ENCODE peak calls at places on chromosomes 6 and 20, in ten cellular contexts. One of them, this sample, is unnamed.

GRCh38 chr6:12014027-12014872 is 2.1 kb downstream of the HIVEP1 start:
- DNase-seq in stimulated activated CD4-positive, alpha-beta T cell treated with anti-CD3 and anti-CD28 coated beads, Interleukin-4, amount 100 ng/mL, for 24 hours: no peak
- DNase-seq in endothelial cell: no peak
- DNase-seq in heart right ventricle: no peak
- DNase-seq in hypothalamus: no peak
- DNase-seq in C1 segment of cervical spinal cord: no peak
- DNase-seq in stimulated activated CD8-positive, alpha-beta memory T cell treated with anti-CD3 and anti-CD28 coated beads, Interleukin-7, amount 100 ng/mL, for 1 hour: no peak
- DNase-seq in mesothelial cell of epicardium: no peak
- DNase-seq in HT1080: peak
- DNase-seq in activated naive CD4-positive, alpha-beta T cell treated with Interleukin-2 at 50 U/mL for 16 hours: no peak
- DNase-seq in this sample: no peak

GRCh38 chr20:17083738-17084137 is 143.1 kb upstream of the PCSK2 start:
- DNase-seq in C1 segment of cervical spinal cord: no peak
- DNase-seq in HT1080: peak
- DNase-seq in heart right ventricle: no peak
- DNase-seq in stimulated activated CD8-positive, alpha-beta memory T cell treated with anti-CD3 and anti-CD28 coated beads, Interleukin-7, amount 100 ng/mL, for 1 hour: no peak
- DNase-seq in hypothalamus: no peak
- DNase-seq in stimulated activated CD4-positive, alpha-beta T cell treated with anti-CD3 and anti-CD28 coated beads, Interleukin-4, amount 100 ng/mL, for 24 hours: no peak
- DNase-seq in activated naive CD4-positive, alpha-beta T cell treated with Interleukin-2 at 50 U/mL for 16 hours: no peak
- DNase-seq in endothelial cell: peak
- DNase-seq in mesothelial cell of epicardium: peak
- DNase-seq in this sample: peak

GRCh38 chr6:89951574-89952360 is 57.5 kb downstream of the GJA10 start:
- DNase-seq in hypothalamus: peak
- DNase-seq in heart right ventricle: no peak
- DNase-seq in mesothelial cell of epicardium: no peak
- DNase-seq in endothelial cell: no peak
- DNase-seq in stimulated activated CD8-positive, alpha-beta memory T cell treated with anti-CD3 and anti-CD28 coated beads, Interleukin-7, amount 100 ng/mL, for 1 hour: no peak
- DNase-seq in HT1080: peak
- DNase-seq in activated naive CD4-positive, alpha-beta T cell treated with Interleukin-2 at 50 U/mL for 16 hours: no peak
- DNase-seq in stimulated activated CD4-positive, alpha-beta T cell treated with anti-CD3 and anti-CD28 coated beads, Interleukin-4, amount 100 ng/mL, for 24 hours: no peak
- DNase-seq in C1 segment of cervical spinal cord: peak
- DNase-seq in this sample: no peak

GRCh38 chr6:106519460-106520394 is 109.6 kb downstream of the RTN4IP1 start:
- DNase-seq in activated naive CD4-positive, alpha-beta T cell treated with Interleukin-2 at 50 U/mL for 16 hours: peak
- DNase-seq in endothelial cell: no peak
- DNase-seq in HT1080: peak
- DNase-seq in hypothalamus: no peak
- DNase-seq in C1 segment of cervical spinal cord: no peak
- DNase-seq in stimulated activated CD4-positive, alpha-beta T cell treated with anti-CD3 and anti-CD28 coated beads, Interleukin-4, amount 100 ng/mL, for 24 hours: peak
- DNase-seq in mesothelial cell of epicardium: no peak
- DNase-seq in stimulated activated CD8-positive, alpha-beta memory T cell treated with anti-CD3 and anti-CD28 coated beads, Interleukin-7, amount 100 ng/mL, for 1 hour: peak
- DNase-seq in heart right ventricle: no peak
- DNase-seq in this sample: no peak

GRCh38 chr6:118356054-118356453 is 192.0 kb upstream of the PLN start:
- DNase-seq in heart right ventricle: no peak
- DNase-seq in C1 segment of cervical spinal cord: no peak
- DNase-seq in stimulated activated CD4-positive, alpha-beta T cell treated with anti-CD3 and anti-CD28 coated beads, Interleukin-4, amount 100 ng/mL, for 24 hours: no peak
- DNase-seq in activated naive CD4-positive, alpha-beta T cell treated with Interleukin-2 at 50 U/mL for 16 hours: no peak
- DNase-seq in stimulated activated CD8-positive, alpha-beta memory T cell treated with anti-CD3 and anti-CD28 coated beads, Interleukin-7, amount 100 ng/mL, for 1 hour: no peak
- DNase-seq in endothelial cell: no peak
- DNase-seq in HT1080: no peak
- DNase-seq in hypothalamus: no peak
- DNase-seq in mesothelial cell of epicardium: no peak
- DNase-seq in this sample: no peak

GRCh38 chr6:138477913-138478539 is 21.3 kb downstream of the NHSL1 start:
- DNase-seq in hypothalamus: no peak
- DNase-seq in C1 segment of cervical spinal cord: no peak
- DNase-seq in stimulated activated CD4-positive, alpha-beta T cell treated with anti-CD3 and anti-CD28 coated beads, Interleukin-4, amount 100 ng/mL, for 24 hours: no peak
- DNase-seq in stimulated activated CD8-positive, alpha-beta memory T cell treated with anti-CD3 and anti-CD28 coated beads, Interleukin-7, amount 100 ng/mL, for 1 hour: no peak
- DNase-seq in endothelial cell: no peak
- DNase-seq in activated naive CD4-positive, alpha-beta T cell treated with Interleukin-2 at 50 U/mL for 16 hours: no peak
- DNase-seq in HT1080: no peak
- DNase-seq in heart right ventricle: no peak
- DNase-seq in mesothelial cell of epicardium: no peak
- DNase-seq in this sample: no peak

GRCh38 chr20:18750735-18751134 is 62.8 kb upstream of the SCP2D1 start:
- DNase-seq in C1 segment of cervical spinal cord: no peak
- DNase-seq in stimulated activated CD4-positive, alpha-beta T cell treated with anti-CD3 and anti-CD28 coated beads, Interleukin-4, amount 100 ng/mL, for 24 hours: no peak
- DNase-seq in HT1080: no peak
- DNase-seq in hypothalamus: no peak
- DNase-seq in heart right ventricle: no peak
- DNase-seq in stimulated activated CD8-positive, alpha-beta memory T cell treated with anti-CD3 and anti-CD28 coated beads, Interleukin-7, amount 100 ng/mL, for 1 hour: no peak
- DNase-seq in activated naive CD4-positive, alpha-beta T cell treated with Interleukin-2 at 50 U/mL for 16 hours: no peak
- DNase-seq in endothelial cell: no peak
- DNase-seq in mesothelial cell of epicardium: no peak
- DNase-seq in this sample: no peak

GRCh38 chr20:15860850-15861249 is 712.4 kb downstream of the KIF16B start:
- DNase-seq in endothelial cell: no peak
- DNase-seq in stimulated activated CD8-positive, alpha-beta memory T cell treated with anti-CD3 and anti-CD28 coated beads, Interleukin-7, amount 100 ng/mL, for 1 hour: no peak
- DNase-seq in C1 segment of cervical spinal cord: no peak
- DNase-seq in HT1080: no peak
- DNase-seq in activated naive CD4-positive, alpha-beta T cell treated with Interleukin-2 at 50 U/mL for 16 hours: no peak
- DNase-seq in heart right ventricle: no peak
- DNase-seq in stimulated activated CD4-positive, alpha-beta T cell treated with anti-CD3 and anti-CD28 coated beads, Interleukin-4, amount 100 ng/mL, for 24 hours: no peak
- DNase-seq in mesothelial cell of epicardium: no peak
- DNase-seq in hypothalamus: no peak
- DNase-seq in this sample: no peak

GRCh38 chr6:141685416-141685815 is 447.3 kb upstream of the GJE1 start:
- DNase-seq in activated naive CD4-positive, alpha-beta T cell treated with Interleukin-2 at 50 U/mL for 16 hours: no peak
- DNase-seq in hypothalamus: no peak
- DNase-seq in stimulated activated CD4-positive, alpha-beta T cell treated with anti-CD3 and anti-CD28 coated beads, Interleukin-4, amount 100 ng/mL, for 24 hours: no peak
- DNase-seq in C1 segment of cervical spinal cord: no peak
- DNase-seq in mesothelial cell of epicardium: no peak
- DNase-seq in endothelial cell: no peak
- DNase-seq in stimulated activated CD8-positive, alpha-beta memory T cell treated with anti-CD3 and anti-CD28 coated beads, Interleukin-7, amount 100 ng/mL, for 1 hour: no peak
- DNase-seq in HT1080: no peak
- DNase-seq in heart right ventricle: no peak
- DNase-seq in this sample: no peak

GRCh38 chr20:13037727-13038126 is 29.0 kb downstream of the SPTLC3 start:
- DNase-seq in HT1080: peak
- DNase-seq in stimulated activated CD8-positive, alpha-beta memory T cell treated with anti-CD3 and anti-CD28 coated beads, Interleukin-7, amount 100 ng/mL, for 1 hour: no peak
- DNase-seq in hypothalamus: no peak
- DNase-seq in C1 segment of cervical spinal cord: no peak
- DNase-seq in activated naive CD4-positive, alpha-beta T cell treated with Interleukin-2 at 50 U/mL for 16 hours: no peak
- DNase-seq in mesothelial cell of epicardium: no peak
- DNase-seq in heart right ventricle: no peak
- DNase-seq in stimulated activated CD4-positive, alpha-beta T cell treated with anti-CD3 and anti-CD28 coated beads, Interleukin-4, amount 100 ng/mL, for 24 hours: no peak
- DNase-seq in endothelial cell: no peak
- DNase-seq in this sample: no peak

GRCh38 chr6:35327349-35328027 is 14.9 kb upstream of the PPARD start:
- DNase-seq in hypothalamus: no peak
- DNase-seq in heart right ventricle: peak
- DNase-seq in activated naive CD4-positive, alpha-beta T cell treated with Interleukin-2 at 50 U/mL for 16 hours: peak
- DNase-seq in stimulated activated CD4-positive, alpha-beta T cell treated with anti-CD3 and anti-CD28 coated beads, Interleukin-4, amount 100 ng/mL, for 24 hours: peak
- DNase-seq in C1 segment of cervical spinal cord: peak
- DNase-seq in mesothelial cell of epicardium: peak
- DNase-seq in endothelial cell: peak
- DNase-seq in HT1080: peak
- DNase-seq in stimulated activated CD8-positive, alpha-beta memory T cell treated with anti-CD3 and anti-CD28 coated beads, Interleukin-7, amount 100 ng/mL, for 1 hour: peak
- DNase-seq in this sample: peak

GRCh38 chr6:75283907-75284284 is 696 bp downstream of the TMEM30A start:
- DNase-seq in heart right ventricle: no peak
- DNase-seq in activated naive CD4-positive, alpha-beta T cell treated with Interleukin-2 at 50 U/mL for 16 hours: peak
- DNase-seq in endothelial cell: no peak
- DNase-seq in stimulated activated CD4-positive, alpha-beta T cell treated with anti-CD3 and anti-CD28 coated beads, Interleukin-4, amount 100 ng/mL, for 24 hours: peak
- DNase-seq in HT1080: no peak
- DNase-seq in mesothelial cell of epicardium: no peak
- DNase-seq in stimulated activated CD8-positive, alpha-beta memory T cell treated with anti-CD3 and anti-CD28 coated beads, Interleukin-7, amount 100 ng/mL, for 1 hour: no peak
- DNase-seq in C1 segment of cervical spinal cord: no peak
- DNase-seq in hypothalamus: no peak
- DNase-seq in this sample: no peak

GRCh38 chr6:140538926-140539325 is 1164.5 kb upstream of the CITED2 start:
- DNase-seq in hypothalamus: no peak
- DNase-seq in activated naive CD4-positive, alpha-beta T cell treated with Interleukin-2 at 50 U/mL for 16 hours: no peak
- DNase-seq in HT1080: no peak
- DNase-seq in stimulated activated CD8-positive, alpha-beta memory T cell treated with anti-CD3 and anti-CD28 coated beads, Interleukin-7, amount 100 ng/mL, for 1 hour: no peak
- DNase-seq in C1 segment of cervical spinal cord: no peak
- DNase-seq in stimulated activated CD4-positive, alpha-beta T cell treated with anti-CD3 and anti-CD28 coated beads, Interleukin-4, amount 100 ng/mL, for 24 hours: no peak
- DNase-seq in mesothelial cell of epicardium: no peak
- DNase-seq in heart right ventricle: no peak
- DNase-seq in endothelial cell: no peak
- DNase-seq in this sample: no peak

GRCh38 chr20:34312544-34313217 is 9.5 kb upstream of the AHCY start:
- DNase-seq in HT1080: peak
- DNase-seq in heart right ventricle: peak
- DNase-seq in activated naive CD4-positive, alpha-beta T cell treated with Interleukin-2 at 50 U/mL for 16 hours: peak
- DNase-seq in endothelial cell: peak
- DNase-seq in stimulated activated CD8-positive, alpha-beta memory T cell treated with anti-CD3 and anti-CD28 coated beads, Interleukin-7, amount 100 ng/mL, for 1 hour: peak
- DNase-seq in mesothelial cell of epicardium: peak
- DNase-seq in stimulated activated CD4-positive, alpha-beta T cell treated with anti-CD3 and anti-CD28 coated beads, Interleukin-4, amount 100 ng/mL, for 24 hours: peak
- DNase-seq in C1 segment of cervical spinal cord: peak
- DNase-seq in hypothalamus: peak
- DNase-seq in this sample: peak

GRCh38 chr20:56628015-56628872 is 862 bp upstream of the TFAP2C start:
- DNase-seq in HT1080: no peak
- DNase-seq in mesothelial cell of epicardium: peak
- DNase-seq in stimulated activated CD8-positive, alpha-beta memory T cell treated with anti-CD3 and anti-CD28 coated beads, Interleukin-7, amount 100 ng/mL, for 1 hour: no peak
- DNase-seq in heart right ventricle: no peak
- DNase-seq in activated naive CD4-positive, alpha-beta T cell treated with Interleukin-2 at 50 U/mL for 16 hours: no peak
- DNase-seq in C1 segment of cervical spinal cord: no peak
- DNase-seq in stimulated activated CD4-positive, alpha-beta T cell treated with anti-CD3 and anti-CD28 coated beads, Interleukin-4, amount 100 ng/mL, for 24 hours: no peak
- DNase-seq in endothelial cell: peak
- DNase-seq in hypothalamus: no peak
- DNase-seq in this sample: peak

GRCh38 chr20:33296206-33296605 is 13.2 kb downstream of the BPIFB1 start:
- DNase-seq in stimulated activated CD4-positive, alpha-beta T cell treated with anti-CD3 and anti-CD28 coated beads, Interleukin-4, amount 100 ng/mL, for 24 hours: no peak
- DNase-seq in stimulated activated CD8-positive, alpha-beta memory T cell treated with anti-CD3 and anti-CD28 coated beads, Interleukin-7, amount 100 ng/mL, for 1 hour: no peak
- DNase-seq in mesothelial cell of epicardium: no peak
- DNase-seq in endothelial cell: no peak
- DNase-seq in hypothalamus: no peak
- DNase-seq in heart right ventricle: no peak
- DNase-seq in C1 segment of cervical spinal cord: no peak
- DNase-seq in HT1080: no peak
- DNase-seq in activated naive CD4-positive, alpha-beta T cell treated with Interleukin-2 at 50 U/mL for 16 hours: no peak
- DNase-seq in this sample: no peak

GRCh38 chr20:37902504-37903313 is at the start of gene VSTM2L:
- DNase-seq in endothelial cell: peak
- DNase-seq in C1 segment of cervical spinal cord: no peak
- DNase-seq in hypothalamus: peak
- DNase-seq in stimulated activated CD4-positive, alpha-beta T cell treated with anti-CD3 and anti-CD28 coated beads, Interleukin-4, amount 100 ng/mL, for 24 hours: no peak
- DNase-seq in HT1080: no peak
- DNase-seq in mesothelial cell of epicardium: no peak
- DNase-seq in heart right ventricle: no peak
- DNase-seq in stimulated activated CD8-positive, alpha-beta memory T cell treated with anti-CD3 and anti-CD28 coated beads, Interleukin-7, amount 100 ng/mL, for 1 hour: no peak
- DNase-seq in activated naive CD4-positive, alpha-beta T cell treated with Interleukin-2 at 50 U/mL for 16 hours: no peak
- DNase-seq in this sample: peak

GRCh38 chr6:106924699-106925523 is 49.6 kb downstream of the CD24 start:
- DNase-seq in C1 segment of cervical spinal cord: no peak
- DNase-seq in HT1080: no peak
- DNase-seq in activated naive CD4-positive, alpha-beta T cell treated with Interleukin-2 at 50 U/mL for 16 hours: no peak
- DNase-seq in hypothalamus: no peak
- DNase-seq in endothelial cell: no peak
- DNase-seq in heart right ventricle: no peak
- DNase-seq in mesothelial cell of epicardium: no peak
- DNase-seq in stimulated activated CD4-positive, alpha-beta T cell treated with anti-CD3 and anti-CD28 coated beads, Interleukin-4, amount 100 ng/mL, for 24 hours: no peak
- DNase-seq in stimulated activated CD8-positive, alpha-beta memory T cell treated with anti-CD3 and anti-CD28 coated beads, Interleukin-7, amount 100 ng/mL, for 1 hour: no peak
- DNase-seq in this sample: no peak

GRCh38 chr6:20789162-20789561 is 254.9 kb downstream of the CDKAL1 start:
- DNase-seq in stimulated activated CD8-positive, alpha-beta memory T cell treated with anti-CD3 and anti-CD28 coated beads, Interleukin-7, amount 100 ng/mL, for 1 hour: no peak
- DNase-seq in endothelial cell: no peak
- DNase-seq in activated naive CD4-positive, alpha-beta T cell treated with Interleukin-2 at 50 U/mL for 16 hours: no peak
- DNase-seq in hypothalamus: no peak
- DNase-seq in C1 segment of cervical spinal cord: no peak
- DNase-seq in heart right ventricle: no peak
- DNase-seq in mesothelial cell of epicardium: no peak
- DNase-seq in stimulated activated CD4-positive, alpha-beta T cell treated with anti-CD3 and anti-CD28 coated beads, Interleukin-4, amount 100 ng/mL, for 24 hours: no peak
- DNase-seq in HT1080: no peak
- DNase-seq in this sample: no peak

GRCh38 chr6:25012657-25013056 is 76.9 kb upstream of the RIPOR2 start:
- DNase-seq in C1 segment of cervical spinal cord: no peak
- DNase-seq in activated naive CD4-positive, alpha-beta T cell treated with Interleukin-2 at 50 U/mL for 16 hours: no peak
- DNase-seq in heart right ventricle: no peak
- DNase-seq in stimulated activated CD4-positive, alpha-beta T cell treated with anti-CD3 and anti-CD28 coated beads, Interleukin-4, amount 100 ng/mL, for 24 hours: no peak
- DNase-seq in stimulated activated CD8-positive, alpha-beta memory T cell treated with anti-CD3 and anti-CD28 coated beads, Interleukin-7, amount 100 ng/mL, for 1 hour: no peak
- DNase-seq in HT1080: peak
- DNase-seq in hypothalamus: no peak
- DNase-seq in endothelial cell: no peak
- DNase-seq in mesothelial cell of epicardium: no peak
- DNase-seq in this sample: no peak

GRCh38 chr6:16803294-16804006 is 42.2 kb upstream of the ATXN1 start:
- DNase-seq in stimulated activated CD4-positive, alpha-beta T cell treated with anti-CD3 and anti-CD28 coated beads, Interleukin-4, amount 100 ng/mL, for 24 hours: no peak
- DNase-seq in hypothalamus: peak
- DNase-seq in C1 segment of cervical spinal cord: peak
- DNase-seq in stimulated activated CD8-positive, alpha-beta memory T cell treated with anti-CD3 and anti-CD28 coated beads, Interleukin-7, amount 100 ng/mL, for 1 hour: no peak
- DNase-seq in endothelial cell: peak
- DNase-seq in heart right ventricle: peak
- DNase-seq in HT1080: no peak
- DNase-seq in activated naive CD4-positive, alpha-beta T cell treated with Interleukin-2 at 50 U/mL for 16 hours: no peak
- DNase-seq in mesothelial cell of epicardium: peak
- DNase-seq in this sample: peak

GRCh38 chr20:64077094-64077493 is 2.2 kb downstream of the RGS19 start:
- DNase-seq in stimulated activated CD4-positive, alpha-beta T cell treated with anti-CD3 and anti-CD28 coated beads, Interleukin-4, amount 100 ng/mL, for 24 hours: peak
- DNase-seq in hypothalamus: no peak
- DNase-seq in activated naive CD4-positive, alpha-beta T cell treated with Interleukin-2 at 50 U/mL for 16 hours: peak
- DNase-seq in C1 segment of cervical spinal cord: peak
- DNase-seq in endothelial cell: no peak
- DNase-seq in HT1080: no peak
- DNase-seq in heart right ventricle: no peak
- DNase-seq in mesothelial cell of epicardium: no peak
- DNase-seq in stimulated activated CD8-positive, alpha-beta memory T cell treated with anti-CD3 and anti-CD28 coated beads, Interleukin-7, amount 100 ng/mL, for 1 hour: no peak
- DNase-seq in this sample: no peak

GRCh38 chr6:88899569-88900316 is 63.7 kb downstream of the RNGTT start:
- DNase-seq in stimulated activated CD8-positive, alpha-beta memory T cell treated with anti-CD3 and anti-CD28 coated beads, Interleukin-7, amount 100 ng/mL, for 1 hour: no peak
- DNase-seq in mesothelial cell of epicardium: no peak
- DNase-seq in hypothalamus: no peak
- DNase-seq in heart right ventricle: no peak
- DNase-seq in activated naive CD4-positive, alpha-beta T cell treated with Interleukin-2 at 50 U/mL for 16 hours: no peak
- DNase-seq in HT1080: no peak
- DNase-seq in endothelial cell: no peak
- DNase-seq in C1 segment of cervical spinal cord: no peak
- DNase-seq in stimulated activated CD4-positive, alpha-beta T cell treated with anti-CD3 and anti-CD28 coated beads, Interleukin-4, amount 100 ng/mL, for 24 hours: no peak
- DNase-seq in this sample: no peak

GRCh38 chr6:144797881-144798589 is 512.9 kb downstream of the UTRN start:
- DNase-seq in HT1080: peak
- DNase-seq in stimulated activated CD8-positive, alpha-beta memory T cell treated with anti-CD3 and anti-CD28 coated beads, Interleukin-7, amount 100 ng/mL, for 1 hour: no peak
- DNase-seq in mesothelial cell of epicardium: no peak
- DNase-seq in stimulated activated CD4-positive, alpha-beta T cell treated with anti-CD3 and anti-CD28 coated beads, Interleukin-4, amount 100 ng/mL, for 24 hours: no peak
- DNase-seq in endothelial cell: no peak
- DNase-seq in activated naive CD4-positive, alpha-beta T cell treated with Interleukin-2 at 50 U/mL for 16 hours: no peak
- DNase-seq in C1 segment of cervical spinal cord: no peak
- DNase-seq in hypothalamus: no peak
- DNase-seq in heart right ventricle: no peak
- DNase-seq in this sample: no peak

GRCh38 chr6:31727034-31727716 is 1.9 kb downstream of the DDAH2 start:
- DNase-seq in mesothelial cell of epicardium: no peak
- DNase-seq in C1 segment of cervical spinal cord: peak
- DNase-seq in HT1080: no peak
- DNase-seq in stimulated activated CD4-positive, alpha-beta T cell treated with anti-CD3 and anti-CD28 coated beads, Interleukin-4, amount 100 ng/mL, for 24 hours: no peak
- DNase-seq in hypothalamus: no peak
- DNase-seq in stimulated activated CD8-positive, alpha-beta memory T cell treated with anti-CD3 and anti-CD28 coated beads, Interleukin-7, amount 100 ng/mL, for 1 hour: no peak
- DNase-seq in endothelial cell: no peak
- DNase-seq in heart right ventricle: peak
- DNase-seq in activated naive CD4-positive, alpha-beta T cell treated with Interleukin-2 at 50 U/mL for 16 hours: no peak
- DNase-seq in this sample: no peak

GRCh38 chr6:30206152-30206551 is 7.1 kb downstream of the TRIM26 start:
- DNase-seq in stimulated activated CD4-positive, alpha-beta T cell treated with anti-CD3 and anti-CD28 coated beads, Interleukin-4, amount 100 ng/mL, for 24 hours: no peak
- DNase-seq in hypothalamus: no peak
- DNase-seq in HT1080: no peak
- DNase-seq in endothelial cell: no peak
- DNase-seq in activated naive CD4-positive, alpha-beta T cell treated with Interleukin-2 at 50 U/mL for 16 hours: no peak
- DNase-seq in C1 segment of cervical spinal cord: no peak
- DNase-seq in mesothelial cell of epicardium: no peak
- DNase-seq in heart right ventricle: no peak
- DNase-seq in stimulated activated CD8-positive, alpha-beta memory T cell treated with anti-CD3 and anti-CD28 coated beads, Interleukin-7, amount 100 ng/mL, for 1 hour: no peak
- DNase-seq in this sample: no peak

GRCh38 chr20:8454137-8454712 is 322.2 kb downstream of the PLCB1 start:
- DNase-seq in endothelial cell: no peak
- DNase-seq in C1 segment of cervical spinal cord: no peak
- DNase-seq in stimulated activated CD4-positive, alpha-beta T cell treated with anti-CD3 and anti-CD28 coated beads, Interleukin-4, amount 100 ng/mL, for 24 hours: peak
- DNase-seq in mesothelial cell of epicardium: no peak
- DNase-seq in hypothalamus: no peak
- DNase-seq in activated naive CD4-positive, alpha-beta T cell treated with Interleukin-2 at 50 U/mL for 16 hours: peak
- DNase-seq in HT1080: peak
- DNase-seq in stimulated activated CD8-positive, alpha-beta memory T cell treated with anti-CD3 and anti-CD28 coated beads, Interleukin-7, amount 100 ng/mL, for 1 hour: no peak
- DNase-seq in heart right ventricle: no peak
- DNase-seq in this sample: no peak